ENCODE peak calls at places on chromosomes 4 and X, in nine cellular contexts. J is NCI-H146; H is tibial artery; R is SK-MEL-5; B is activated naive CD4-positive, alpha-beta T cell; M is AG09309; U is dermis blood vessel endothelial cell; D is pancreas; Z is brain microvascular endothelial cell. X is an unnamed sample.

GRCh38 chrX:139106111-139106510 is 394.6 kb upstream of the FGF13 start:
- DNase-seq in M (no peak), Z (no peak), B (no peak), U (no peak), J (no peak), H (no peak), R (no peak), D (no peak), X (no peak)

GRCh38 chr4:116636917-116637316 is 448.5 kb downstream of the TRAM1L1 start:
- DNase-seq in B (no peak), D (no peak), Z (no peak), M (no peak), U (no peak), R (no peak), J (no peak), H (no peak), X (no peak)

GRCh38 chr4:167196386-167196785 is 37.9 kb downstream of the SPOCK3 start:
- DNase-seq in H (no peak), B (no peak), D (no peak), Z (no peak), U (no peak), R (no peak), M (no peak), J (no peak), X (no peak)

GRCh38 chr4:23333946-23334878 is 555.6 kb downstream of the PPARGC1A start:
- DNase-seq in Z (peak), J (peak), D (no peak), B (no peak), R (peak), H (no peak), U (no peak), M (no peak), X (peak)

GRCh38 chr4:120865985-120866384 is 56.5 kb downstream of the PRDM5 start:
- DNase-seq in B (no peak), Z (no peak), R (no peak), D (no peak), U (no peak), J (peak), H (no peak), M (no peak), X (peak)

GRCh38 chrX:132171478-132171877 is 43.7 kb upstream of the FRMD7 start:
- DNase-seq in H (no peak), R (peak), J (peak), U (peak), D (no peak), Z (no peak), M (no peak), B (no peak), X (no peak)

GRCh38 chrX:11543249-11543648 is 122.5 kb downstream of the ARHGAP6 start:
- DNase-seq in D (no peak), Z (no peak), H (no peak), M (no peak), J (no peak), B (no peak), U (no peak), R (no peak), X (no peak)

GRCh38 chr4:5635826-5636196 is 72.5 kb downstream of the EVC2 start:
- DNase-seq in B (no peak), D (no peak), H (no peak), J (no peak), Z (peak), R (peak), U (peak), M (peak), X (no peak)

GRCh38 chr4:848803-849477 is 23.0 kb upstream of the CPLX1 start:
- DNase-seq in B (no peak), R (no peak), D (no peak), Z (no peak), H (no peak), U (peak), J (no peak), M (no peak), X (no peak)

GRCh38 chr4:77927991-77928925 is 65.6 kb downstream of the MRPL1 start:
- DNase-seq in J (no peak), D (no peak), U (peak), R (no peak), Z (no peak), M (no peak), B (no peak), H (no peak), X (peak)

GRCh38 chr4:183139972-183140570 is 41.0 kb downstream of the WWC2 start:
- DNase-seq in R (no peak), B (no peak), M (no peak), U (no peak), J (no peak), Z (peak), D (no peak), H (no peak), X (no peak)

GRCh38 chr4:23728393-23728792 is 161.5 kb downstream of the PPARGC1A start:
- DNase-seq in J (no peak), Z (peak), M (peak), R (peak), B (no peak), U (no peak), H (no peak), D (no peak), X (no peak)

GRCh38 chr4:156946508-156947197 is 24.9 kb downstream of the PDGFC start:
- DNase-seq in D (no peak), Z (peak), B (no peak), H (no peak), M (peak), U (peak), J (no peak), R (no peak), X (no peak)

GRCh38 chr4:127071443-127071842 is 561.3 kb upstream of the INTU start:
- DNase-seq in M (no peak), R (no peak), Z (no peak), J (no peak), U (no peak), D (no peak), H (no peak), B (no peak), X (no peak)

GRCh38 chr4:126468144-126468543 is 1153.4 kb downstream of the FAT4 start:
- DNase-seq in D (no peak), Z (no peak), B (no peak), M (no peak), J (no peak), H (no peak), U (no peak), R (no peak), X (no peak)

GRCh38 chr4:160159457-160159856 is 1056.6 kb downstream of the RAPGEF2 start:
- DNase-seq in H (no peak), M (no peak), B (no peak), J (no peak), U (no peak), R (no peak), D (no peak), Z (no peak), X (no peak)